ENCODE peak calls at places on chromosomes 16 and 17, in ten cellular contexts. One of them, this sample, is unnamed.

GRCh38 chr16:84726079-84726669 is 26.4 kb downstream of the USP10 start:
- DNase-seq in upper lobe of right lung: peak; percentile 94
- DNase-seq in breast epithelium: peak; percentile 95
- DNase-seq in cardiac muscle cell: peak; percentile 93
- DNase-seq in heart left ventricle: peak; percentile 93
- DNase-seq in AG04450: peak; percentile 66
- DNase-seq in heart right ventricle: peak; percentile 89
- DNase-seq in cardiac fibroblast: peak; percentile 90
- DNase-seq in ascending aorta: peak; percentile 50
- DNase-seq in vagina: peak; percentile 88
- DNase-seq in this sample: peak; percentile 89

GRCh38 chr17:46074540-46074939 is 75.5 kb downstream of the STH start:
- DNase-seq in cardiac muscle cell: no peak
- DNase-seq in upper lobe of right lung: no peak
- DNase-seq in vagina: no peak
- DNase-seq in AG04450: no peak
- DNase-seq in ascending aorta: no peak
- DNase-seq in breast epithelium: no peak
- DNase-seq in heart right ventricle: no peak
- DNase-seq in heart left ventricle: no peak
- DNase-seq in cardiac fibroblast: no peak
- DNase-seq in this sample: no peak

GRCh38 chr17:12512712-12513355 is 152.9 kb upstream of the MYOCD start:
- DNase-seq in heart left ventricle: no peak
- DNase-seq in ascending aorta: no peak
- DNase-seq in cardiac fibroblast: peak; percentile 55
- DNase-seq in upper lobe of right lung: no peak
- DNase-seq in breast epithelium: no peak
- DNase-seq in AG04450: no peak
- DNase-seq in vagina: no peak
- DNase-seq in cardiac muscle cell: no peak
- DNase-seq in heart right ventricle: no peak
- DNase-seq in this sample: no peak

GRCh38 chr16:1791943-1792812 is 1.3 kb downstream of the IGFALS start:
- DNase-seq in cardiac muscle cell: no peak
- DNase-seq in vagina: no peak
- DNase-seq in AG04450: no peak
- DNase-seq in ascending aorta: no peak
- DNase-seq in breast epithelium: no peak
- DNase-seq in upper lobe of right lung: peak; percentile 63
- DNase-seq in cardiac fibroblast: no peak
- DNase-seq in heart right ventricle: no peak
- DNase-seq in heart left ventricle: no peak
- DNase-seq in this sample: no peak

GRCh38 chr16:1991135-1991551 is 1.4 kb downstream of the SYNGR3 start:
- DNase-seq in cardiac fibroblast: no peak
- DNase-seq in vagina: no peak
- DNase-seq in AG04450: no peak
- DNase-seq in heart left ventricle: no peak
- DNase-seq in heart right ventricle: no peak
- DNase-seq in breast epithelium: no peak
- DNase-seq in cardiac muscle cell: no peak
- DNase-seq in ascending aorta: no peak
- DNase-seq in upper lobe of right lung: no peak
- DNase-seq in this sample: no peak

GRCh38 chr17:263773-264172 is 82.3 kb upstream of the DOC2B start:
- DNase-seq in AG04450: no peak
- DNase-seq in breast epithelium: peak; percentile 45
- DNase-seq in ascending aorta: no peak
- DNase-seq in cardiac muscle cell: no peak
- DNase-seq in cardiac fibroblast: no peak
- DNase-seq in heart right ventricle: no peak
- DNase-seq in heart left ventricle: no peak
- DNase-seq in vagina: no peak
- DNase-seq in upper lobe of right lung: no peak
- DNase-seq in this sample: no peak

GRCh38 chr16:72833969-72834368 is 214.0 kb downstream of the ZFHX3 start:
- DNase-seq in breast epithelium: no peak
- DNase-seq in heart left ventricle: no peak
- DNase-seq in heart right ventricle: no peak
- DNase-seq in cardiac muscle cell: no peak
- DNase-seq in vagina: no peak
- DNase-seq in ascending aorta: no peak
- DNase-seq in upper lobe of right lung: no peak
- DNase-seq in cardiac fibroblast: no peak
- DNase-seq in AG04450: no peak
- DNase-seq in this sample: no peak

GRCh38 chr16:84795338-84796053 is 24.3 kb upstream of the CRISPLD2 start:
- DNase-seq in vagina: peak; percentile 96
- DNase-seq in heart right ventricle: peak; percentile 86
- DNase-seq in heart left ventricle: peak; percentile 81
- DNase-seq in upper lobe of right lung: no peak
- DNase-seq in cardiac muscle cell: no peak
- DNase-seq in cardiac fibroblast: peak; percentile 94
- DNase-seq in AG04450: peak; percentile 96
- DNase-seq in ascending aorta: no peak
- DNase-seq in breast epithelium: no peak
- DNase-seq in this sample: peak; percentile 91

GRCh38 chr17:64278614-64279013 is 15.6 kb upstream of the TEX2 start:
- DNase-seq in cardiac fibroblast: peak; percentile 88
- DNase-seq in ascending aorta: no peak
- DNase-seq in vagina: no peak
- DNase-seq in heart left ventricle: no peak
- DNase-seq in heart right ventricle: peak; percentile 16
- DNase-seq in AG04450: no peak
- DNase-seq in upper lobe of right lung: no peak
- DNase-seq in cardiac muscle cell: no peak
- DNase-seq in breast epithelium: no peak
- DNase-seq in this sample: peak; percentile 74

GRCh38 chr16:86514656-86515376 is 4.5 kb downstream of the FOXF1 start:
- DNase-seq in vagina: no peak
- DNase-seq in heart left ventricle: no peak
- DNase-seq in breast epithelium: no peak
- DNase-seq in cardiac fibroblast: no peak
- DNase-seq in upper lobe of right lung: no peak
- DNase-seq in ascending aorta: no peak
- DNase-seq in AG04450: no peak
- DNase-seq in cardiac muscle cell: no peak
- DNase-seq in heart right ventricle: no peak
- DNase-seq in this sample: no peak

GRCh38 chr17:3879181-3879580 is 13.7 kb downstream of the CAMKK1 start:
- DNase-seq in heart left ventricle: no peak
- DNase-seq in breast epithelium: no peak
- DNase-seq in upper lobe of right lung: no peak
- DNase-seq in cardiac fibroblast: peak; percentile 57
- DNase-seq in AG04450: no peak
- DNase-seq in vagina: no peak
- DNase-seq in ascending aorta: no peak
- DNase-seq in heart right ventricle: peak; percentile 37
- DNase-seq in cardiac muscle cell: peak; percentile 52
- DNase-seq in this sample: no peak

GRCh38 chr17:77491921-77492445 is 351.2 kb downstream of the SEC14L1 start:
- DNase-seq in upper lobe of right lung: peak; percentile 54
- DNase-seq in AG04450: no peak
- DNase-seq in breast epithelium: no peak
- DNase-seq in cardiac fibroblast: no peak
- DNase-seq in cardiac muscle cell: no peak
- DNase-seq in heart right ventricle: no peak
- DNase-seq in heart left ventricle: peak; percentile 61
- DNase-seq in vagina: no peak
- DNase-seq in ascending aorta: no peak
- DNase-seq in this sample: no peak

GRCh38 chr16:89741342-89742014 is 20.1 kb downstream of the ZNF276 start:
- DNase-seq in cardiac muscle cell: peak; percentile 65
- DNase-seq in heart right ventricle: no peak
- DNase-seq in vagina: no peak
- DNase-seq in breast epithelium: no peak
- DNase-seq in cardiac fibroblast: no peak
- DNase-seq in heart left ventricle: no peak
- DNase-seq in upper lobe of right lung: no peak
- DNase-seq in ascending aorta: no peak
- DNase-seq in AG04450: no peak
- DNase-seq in this sample: no peak

GRCh38 chr17:70905796-70906195 is 736.5 kb downstream of the KCNJ2 start:
- DNase-seq in upper lobe of right lung: no peak
- DNase-seq in heart left ventricle: peak; percentile 65
- DNase-seq in vagina: no peak
- DNase-seq in cardiac fibroblast: peak; percentile 100
- DNase-seq in breast epithelium: no peak
- DNase-seq in cardiac muscle cell: no peak
- DNase-seq in heart right ventricle: peak; percentile 45
- DNase-seq in AG04450: peak; percentile 95
- DNase-seq in ascending aorta: peak; percentile 11
- DNase-seq in this sample: peak; percentile 92

GRCh38 chr17:17080181-17080631 is 37.9 kb downstream of the MPRIP start:
- DNase-seq in cardiac fibroblast: no peak
- DNase-seq in vagina: no peak
- DNase-seq in heart left ventricle: no peak
- DNase-seq in cardiac muscle cell: no peak
- DNase-seq in upper lobe of right lung: peak; percentile 38
- DNase-seq in breast epithelium: peak; percentile 33
- DNase-seq in ascending aorta: no peak
- DNase-seq in heart right ventricle: no peak
- DNase-seq in AG04450: no peak
- DNase-seq in this sample: no peak

GRCh38 chr16:714558-715447 is at the start of gene METRN:
- DNase-seq in breast epithelium: peak; percentile 87
- DNase-seq in heart right ventricle: peak; percentile 92
- DNase-seq in vagina: no peak
- DNase-seq in ascending aorta: peak; percentile 39
- DNase-seq in upper lobe of right lung: peak; percentile 96
- DNase-seq in cardiac fibroblast: peak; percentile 86
- DNase-seq in cardiac muscle cell: peak; percentile 96
- DNase-seq in AG04450: no peak
- DNase-seq in heart left ventricle: peak; percentile 96
- DNase-seq in this sample: peak; percentile 83

GRCh38 chr16:47136101-47136820 is 7.5 kb downstream of the NETO2 start:
- DNase-seq in vagina: no peak
- DNase-seq in ascending aorta: no peak
- DNase-seq in breast epithelium: no peak
- DNase-seq in upper lobe of right lung: no peak
- DNase-seq in heart right ventricle: peak; percentile 44
- DNase-seq in cardiac fibroblast: peak; percentile 76
- DNase-seq in heart left ventricle: no peak
- DNase-seq in AG04450: no peak
- DNase-seq in cardiac muscle cell: no peak
- DNase-seq in this sample: peak; percentile 80

GRCh38 chr16:3444032-3444388 is 530 bp downstream of the NAA60 start:
- DNase-seq in heart left ventricle: no peak
- DNase-seq in ascending aorta: no peak
- DNase-seq in cardiac fibroblast: peak; percentile 86
- DNase-seq in vagina: no peak
- DNase-seq in AG04450: peak; percentile 38
- DNase-seq in upper lobe of right lung: no peak
- DNase-seq in breast epithelium: no peak
- DNase-seq in cardiac muscle cell: peak; percentile 75
- DNase-seq in heart right ventricle: no peak
- DNase-seq in this sample: peak; percentile 71

GRCh38 chr16:72355561-72355960 is 183.6 kb upstream of the PMFBP1 start:
- DNase-seq in breast epithelium: no peak
- DNase-seq in ascending aorta: no peak
- DNase-seq in AG04450: no peak
- DNase-seq in cardiac fibroblast: peak; percentile 76
- DNase-seq in cardiac muscle cell: no peak
- DNase-seq in heart right ventricle: no peak
- DNase-seq in vagina: no peak
- DNase-seq in upper lobe of right lung: no peak
- DNase-seq in heart left ventricle: no peak
- DNase-seq in this sample: no peak

GRCh38 chr16:27217256-27217655 is 13.9 kb downstream of the KDM8 start:
- DNase-seq in upper lobe of right lung: no peak
- DNase-seq in breast epithelium: no peak
- DNase-seq in AG04450: no peak
- DNase-seq in heart left ventricle: peak; percentile 41
- DNase-seq in cardiac fibroblast: peak; percentile 86
- DNase-seq in heart right ventricle: no peak
- DNase-seq in vagina: no peak
- DNase-seq in cardiac muscle cell: peak; percentile 18
- DNase-seq in ascending aorta: no peak
- DNase-seq in this sample: no peak

GRCh38 chr17:60091908-60092331 is 13.2 kb upstream of the HEATR6 start:
- DNase-seq in cardiac fibroblast: peak; percentile 79
- DNase-seq in ascending aorta: no peak
- DNase-seq in breast epithelium: no peak
- DNase-seq in heart left ventricle: no peak
- DNase-seq in vagina: no peak
- DNase-seq in AG04450: peak; percentile 59
- DNase-seq in heart right ventricle: no peak
- DNase-seq in cardiac muscle cell: no peak
- DNase-seq in upper lobe of right lung: no peak
- DNase-seq in this sample: no peak

GRCh38 chr16:9536905-9537304 is 445.5 kb downstream of the HAPSTR1 start:
- DNase-seq in heart left ventricle: no peak
- DNase-seq in cardiac fibroblast: no peak
- DNase-seq in cardiac muscle cell: no peak
- DNase-seq in vagina: no peak
- DNase-seq in ascending aorta: no peak
- DNase-seq in breast epithelium: no peak
- DNase-seq in AG04450: no peak
- DNase-seq in heart right ventricle: no peak
- DNase-seq in upper lobe of right lung: no peak
- DNase-seq in this sample: no peak
- TF ChIP-seq CTCF in heart left ventricle: no peak
- TF ChIP-seq CTCF in cardiac fibroblast: no peak
- TF ChIP-seq CTCF in cardiac muscle cell: no peak
- TF ChIP-seq CTCF in vagina: no peak
- TF ChIP-seq CTCF in ascending aorta: no peak
- TF ChIP-seq CTCF in breast epithelium: no peak
- TF ChIP-seq CTCF in AG04450: no peak
- TF ChIP-seq CTCF in heart right ventricle: no peak
- TF ChIP-seq CTCF in upper lobe of right lung: no peak
- TF ChIP-seq CTCF in this sample: no peak

GRCh38 chr16:58501242-58502131 is 1.5 kb downstream of the NDRG4 start:
- DNase-seq in cardiac muscle cell: peak; percentile 79
- DNase-seq in AG04450: no peak
- DNase-seq in cardiac fibroblast: no peak
- DNase-seq in breast epithelium: peak; percentile 55
- DNase-seq in heart left ventricle: no peak
- DNase-seq in upper lobe of right lung: peak; percentile 65
- DNase-seq in ascending aorta: no peak
- DNase-seq in heart right ventricle: no peak
- DNase-seq in vagina: no peak
- DNase-seq in this sample: no peak
- TF ChIP-seq CTCF in cardiac muscle cell: no peak
- TF ChIP-seq CTCF in AG04450: no peak
- TF ChIP-seq CTCF in cardiac fibroblast: no peak
- TF ChIP-seq CTCF in breast epithelium: no peak
- TF ChIP-seq CTCF in heart left ventricle: no peak
- TF ChIP-seq CTCF in upper lobe of right lung: no peak
- TF ChIP-seq CTCF in ascending aorta: no peak
- TF ChIP-seq CTCF in heart right ventricle: no peak
- TF ChIP-seq CTCF in vagina: no peak
- TF ChIP-seq CTCF in this sample: no peak

GRCh38 chr17:78890111-78890897 is 12.7 kb downstream of the CEP295NL start:
- DNase-seq in ascending aorta: peak; percentile 46
- DNase-seq in vagina: no peak
- DNase-seq in heart right ventricle: peak; percentile 46
- DNase-seq in upper lobe of right lung: peak; percentile 87
- DNase-seq in heart left ventricle: peak; percentile 86
- DNase-seq in cardiac muscle cell: no peak
- DNase-seq in cardiac fibroblast: no peak
- DNase-seq in breast epithelium: no peak
- DNase-seq in AG04450: no peak
- DNase-seq in this sample: no peak
- TF ChIP-seq CTCF in ascending aorta: no peak
- TF ChIP-seq CTCF in vagina: no peak
- TF ChIP-seq CTCF in heart right ventricle: no peak
- TF ChIP-seq CTCF in upper lobe of right lung: no peak
- TF ChIP-seq CTCF in heart left ventricle: no peak
- TF ChIP-seq CTCF in cardiac muscle cell: no peak
- TF ChIP-seq CTCF in cardiac fibroblast: no peak
- TF ChIP-seq CTCF in breast epithelium: no peak
- TF ChIP-seq CTCF in AG04450: no peak
- TF ChIP-seq CTCF in this sample: no peak

GRCh38 chr17:7313028-7313889 is 1.9 kb downstream of the GPS2 start:
- DNase-seq in AG04450: no peak
- DNase-seq in cardiac fibroblast: peak; percentile 4
- DNase-seq in vagina: no peak
- DNase-seq in breast epithelium: no peak
- DNase-seq in upper lobe of right lung: no peak
- DNase-seq in ascending aorta: no peak
- DNase-seq in cardiac muscle cell: no peak
- DNase-seq in heart left ventricle: no peak
- DNase-seq in heart right ventricle: no peak
- DNase-seq in this sample: no peak
- TF ChIP-seq CTCF in AG04450: no peak
- TF ChIP-seq CTCF in cardiac fibroblast: peak; percentile 4
- TF ChIP-seq CTCF in vagina: no peak
- TF ChIP-seq CTCF in breast epithelium: no peak
- TF ChIP-seq CTCF in upper lobe of right lung: no peak
- TF ChIP-seq CTCF in ascending aorta: no peak
- TF ChIP-seq CTCF in cardiac muscle cell: no peak
- TF ChIP-seq CTCF in heart left ventricle: no peak
- TF ChIP-seq CTCF in heart right ventricle: no peak
- TF ChIP-seq CTCF in this sample: no peak

This sample was measured in MCF 10A.